ENCODE peak calls at places on chromosomes 7 and 10, in four cellular contexts. V is A549, I is breast epithelium, Y is left ventricle myocardium inferior. B is an unnamed sample. For H3K4me1, the result is how much of the 10 kb centered on the place peaks cover.

GRCh38 chr7:45026013-45026412 is 26.0 kb downstream of the CCM2 start:
- DNase-seq in V (no peak), I (no peak), Y (no peak), B (no peak)

GRCh38 chr7:130903358-130903974 is 169.5 kb upstream of the KLF14 start:
- DNase-seq in V (no peak), I (no peak), Y (no peak), B (no peak)

GRCh38 chr7:120944826-120945562 is 5.6 kb upstream of the ING3 start:
- DNase-seq in V (no peak), I (no peak), Y (no peak), B (no peak)

GRCh38 chr10:48505394-48506112 is 99.3 kb downstream of the ARHGAP22 start:
- DNase-seq in V (no peak), I (no peak), Y (no peak), B (no peak)

GRCh38 chr7:46494026-46494425 is 573.0 kb upstream of the IGFBP3 start:
- DNase-seq in V (no peak), I (no peak), Y (no peak), B (no peak)

GRCh38 chr10:119025336-119025735 is 4.2 kb upstream of the NANOS1 start:
- DNase-seq in V (no peak), I (peak), Y (peak), B (peak)

GRCh38 chr10:87546221-87546620 is 41.5 kb downstream of the MINPP1 start:
- DNase-seq in V (no peak), I (no peak), Y (no peak), B (no peak)

GRCh38 chr10:19713800-19714525 is 102.3 kb upstream of the PLXDC2 start:
- DNase-seq in V (no peak), I (no peak), Y (no peak), B (no peak)

GRCh38 chr7:27097686-27098492 is 2.1 kb upstream of the HOXA1 start:
- DNase-seq in V (no peak), I (no peak), Y (no peak), B (no peak)

GRCh38 chr7:99008921-99009530 is 130.7 kb downstream of the TRRAP start:
- DNase-seq in V (no peak), I (no peak), Y (no peak), B (no peak)

GRCh38 chr7:151781161-151781845 is 95.6 kb downstream of the PRKAG2 start:
- DNase-seq in V (no peak), I (no peak), Y (peak), B (no peak)

DNA sequence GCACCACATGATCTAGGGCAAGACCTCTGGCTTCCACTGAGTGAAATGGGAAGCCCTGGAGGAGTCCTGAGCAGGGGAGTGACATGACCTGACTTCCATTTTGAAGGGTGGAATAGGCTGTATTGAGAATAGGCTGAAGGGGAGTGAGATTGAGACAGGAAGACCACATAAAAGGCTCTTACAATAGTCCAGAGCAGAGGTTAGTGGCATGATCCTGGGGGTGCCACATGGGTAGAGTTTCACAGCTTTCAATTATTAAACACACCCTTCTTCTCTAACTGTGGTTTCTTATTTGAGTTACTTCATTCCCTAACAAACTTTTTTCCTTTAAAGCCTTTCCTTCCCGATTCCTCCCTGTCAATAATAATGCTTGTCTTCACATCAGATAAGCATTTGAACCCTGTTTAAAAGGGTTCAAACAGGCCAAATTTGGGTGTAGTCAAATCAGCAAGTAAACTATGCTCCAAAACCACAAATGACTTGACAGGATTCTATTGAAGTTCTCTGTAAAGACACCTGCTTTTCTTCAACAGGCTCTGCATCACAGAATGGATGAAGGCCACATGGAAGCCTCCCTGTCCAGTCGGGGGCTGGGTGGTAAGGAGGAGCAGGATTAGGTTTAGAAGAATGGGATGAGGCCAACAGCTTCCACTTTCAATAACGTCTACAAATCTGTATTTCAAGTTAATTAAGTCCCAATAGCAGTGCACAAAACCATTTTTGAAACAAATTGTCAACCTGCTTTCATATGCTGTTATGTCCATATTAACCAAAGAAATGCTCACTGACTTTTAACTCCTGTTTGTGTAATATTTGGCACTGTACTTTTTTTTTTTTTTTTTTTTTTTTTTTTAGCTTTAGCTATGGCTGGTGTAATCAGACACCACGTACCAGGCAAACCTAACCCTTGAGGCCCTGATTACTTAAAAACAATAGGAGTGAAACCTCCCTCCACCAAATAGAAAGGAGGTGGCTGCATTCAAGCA is 131.9 kb downstream of the NRCAM start:
- DNase-seq in V (no peak), I (no peak), Y (no peak), B (no peak)
- H3K4me1 ChIP-seq in V (under half), I (under half), Y (under half), B (under half)

DNA sequence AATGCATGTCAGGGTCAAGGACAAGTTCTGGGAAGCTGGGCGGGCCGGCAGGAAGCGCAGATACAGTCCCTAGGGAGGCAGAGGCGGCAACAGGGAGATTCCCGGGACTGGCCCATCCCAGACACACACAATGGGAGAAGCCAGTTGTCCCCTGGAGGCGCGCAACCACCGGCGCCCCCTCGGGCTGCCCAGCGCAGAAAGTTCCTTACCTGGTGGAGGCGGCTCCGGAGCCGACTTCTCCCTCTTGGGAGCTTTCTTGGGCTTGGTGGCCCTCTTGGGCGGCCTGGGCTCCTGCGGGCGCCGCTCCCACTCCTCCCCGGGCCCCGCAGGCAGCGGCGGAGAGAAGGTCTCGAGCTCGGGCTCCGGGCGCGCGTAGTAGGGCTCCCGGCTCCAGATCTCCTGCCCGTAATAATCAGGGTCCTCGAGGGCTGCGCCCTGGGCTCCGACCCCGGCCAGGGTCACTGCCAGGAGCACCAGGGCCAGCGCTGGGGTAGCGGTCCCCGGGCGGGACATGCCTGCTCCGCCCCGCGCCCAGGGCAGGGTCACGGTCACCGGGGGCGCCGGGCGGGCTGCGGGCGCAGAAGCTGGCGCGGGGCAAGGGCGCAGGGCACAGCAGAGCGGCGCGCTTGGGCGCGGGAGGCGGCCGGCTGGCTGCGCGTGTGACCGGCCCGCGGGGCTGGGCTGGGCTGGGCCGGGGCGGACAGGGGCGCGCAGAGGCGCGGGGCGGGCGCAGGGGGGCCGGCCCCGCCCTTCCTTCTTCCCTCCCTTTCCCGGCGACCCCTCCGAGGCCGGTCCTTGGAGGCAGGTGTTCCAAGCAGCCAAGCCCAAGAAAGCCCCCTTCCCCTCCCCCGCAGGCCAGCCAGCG is at the start of gene CPXM2:
- DNase-seq in V (no peak), I (no peak), Y (no peak), B (peak)
- H3K27ac ChIP-seq in V (no peak), I (peak), Y (peak), B (no peak)

GRCh38 chr10:945778-946177 is 14.3 kb upstream of the LARP4B start:
- DNase-seq in V (no peak), I (no peak), Y (no peak), B (no peak)

GRCh38 chr10:947881-948280 is 16.4 kb upstream of the LARP4B start:
- DNase-seq in V (no peak), I (no peak), Y (no peak), B (no peak)

GRCh38 chr10:947051-947450 is 15.5 kb upstream of the LARP4B start:
- DNase-seq in V (no peak), I (no peak), Y (no peak), B (no peak)

GRCh38 chr10:943334-944033 is 12.0 kb upstream of the LARP4B start:
- DNase-seq in V (no peak), I (no peak), Y (no peak), B (no peak)

GRCh38 chr10:944034-944831 is 12.7 kb upstream of the LARP4B start:
- DNase-seq in V (no peak), I (no peak), Y (peak), B (peak)
- H3K4me3 ChIP-seq in V (no peak), I (peak), Y (no peak), B (no peak)

DNA sequence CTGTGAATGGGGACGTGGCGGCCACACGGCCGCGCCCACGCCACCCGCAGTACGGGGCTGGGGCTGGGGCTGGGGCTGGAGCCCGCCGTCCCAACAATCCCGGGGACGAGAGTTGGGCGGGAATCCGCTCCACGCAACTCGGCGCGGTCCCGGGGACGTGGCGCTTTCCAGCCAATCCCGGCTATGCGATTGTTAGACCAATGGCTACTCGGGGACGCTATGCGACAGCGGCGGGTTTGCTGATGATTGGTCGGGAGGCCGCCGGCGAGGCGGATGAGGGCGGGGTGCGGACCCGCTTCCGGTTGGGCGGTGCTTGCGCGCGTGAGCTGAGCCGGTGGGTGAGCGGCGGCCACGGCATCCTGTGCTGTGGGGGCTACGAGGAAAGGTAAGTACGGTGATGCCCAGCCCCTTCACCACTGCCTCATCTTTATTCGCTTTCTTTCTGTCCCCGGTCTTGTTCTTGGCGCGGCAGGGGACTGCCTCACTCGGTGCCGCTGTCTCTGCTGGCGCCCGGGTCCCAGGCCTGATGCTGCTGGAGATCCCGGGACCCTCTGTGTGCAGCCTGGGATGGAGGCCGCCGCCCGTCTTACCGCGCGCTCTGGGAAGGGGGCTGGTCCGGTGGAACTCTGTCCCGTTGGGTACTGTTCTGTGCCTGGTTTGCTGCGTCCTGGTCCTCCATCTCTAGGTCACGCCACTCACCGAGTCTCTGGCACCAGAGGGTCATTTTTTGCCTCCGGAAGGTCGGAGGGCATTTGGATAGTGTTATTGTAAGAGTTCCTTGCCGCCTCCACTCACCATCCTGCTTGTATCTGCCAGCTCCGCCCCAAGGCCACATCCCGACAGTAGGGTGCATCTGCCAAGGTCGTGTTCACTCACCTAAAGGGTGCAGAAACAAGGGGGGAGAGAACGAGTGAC is at the start of gene CALU:
- DNase-seq in V (peak), I (peak), Y (peak), B (peak)
- H3K4me1 ChIP-seq in V (under half), I (under half), Y (half or more), B (under half)

GRCh38 chr10:99996934-99997648 is 12.7 kb downstream of the DNMBP start:
- DNase-seq in V (no peak), I (no peak), Y (no peak), B (no peak)
- H3K27ac ChIP-seq in V (peak), I (peak), Y (peak), B (peak)

GRCh38 chr10:77511498-77512218 is 126.0 kb downstream of the KCNMA1 start:
- DNase-seq in V (no peak), I (no peak), Y (no peak), B (no peak)
- H3K4me3 ChIP-seq in V (no peak), I (no peak), Y (no peak), B (no peak)

DNA sequence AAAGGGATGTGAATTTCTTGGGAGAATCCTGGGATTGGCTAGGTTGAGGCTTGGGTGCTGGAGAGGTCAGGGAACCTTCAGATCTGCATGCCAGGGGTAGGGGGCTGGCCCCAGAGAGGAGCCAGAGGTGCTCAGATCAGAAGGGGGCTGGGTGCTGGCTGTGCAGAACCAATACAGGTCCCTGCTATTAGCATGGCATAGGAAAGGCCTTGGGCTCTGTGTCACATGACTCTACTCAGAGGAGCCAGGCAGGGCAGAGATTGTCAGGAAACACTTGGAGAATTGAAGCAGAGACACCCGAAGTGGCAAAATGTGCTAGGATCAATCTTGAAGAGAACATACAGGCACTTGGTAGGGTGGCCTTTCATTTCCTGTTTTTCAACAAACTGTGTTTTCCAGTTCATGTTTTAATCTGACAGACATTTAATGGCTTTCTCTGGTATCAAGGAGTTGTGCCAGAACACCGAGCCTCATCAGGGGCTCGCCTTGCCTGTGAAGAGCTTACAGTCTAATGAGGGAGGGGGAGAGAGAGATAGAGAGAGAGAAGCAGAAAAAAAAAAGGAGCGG is 498.9 kb downstream of the RPS24 start:
- DNase-seq in V (no peak), I (no peak), Y (no peak), B (no peak)
- H3K4me1 ChIP-seq in V (under half), I (under half), Y (under half), B (under half)

GRCh38 chr7:71221549-71221948 is 89.6 kb downstream of the GALNT17 start:
- DNase-seq in V (no peak), I (no peak), Y (no peak), B (no peak)
- H3K27ac ChIP-seq in V (no peak), I (no peak), Y (peak), B (no peak)

GRCh38 chr7:74344786-74345185 is 55.6 kb downstream of the CLIP2 start:
- DNase-seq in V (no peak), I (no peak), Y (no peak), B (no peak)
- H3K4me3 ChIP-seq in V (no peak), I (no peak), Y (no peak), B (no peak)

GRCh38 chr7:144526912-144527610 is 123.6 kb upstream of the NOBOX start:
- DNase-seq in V (no peak), I (no peak), Y (no peak), B (no peak)
- H3K4me1 ChIP-seq in V (under half), I (under half), Y (under half), B (under half)